ENCODE peak calls at places on chromosomes 6 and 20, in four cellular contexts. L is GM10248; M is naive thymus-derived CD4-positive, alpha-beta T cell; V is NCI-H345. K is an unnamed sample.

GRCh38 chr20:10676518-10676917 is 2.7 kb upstream of the JAG1 start:
- DNase-seq in L (no peak), V (no peak), M (no peak), K (no peak)

GRCh38 chr6:19454296-19454998 is 382.7 kb upstream of the ID4 start:
- DNase-seq in V (peak; percentile 57), M (no peak), L (no peak), K (no peak)

GRCh38 chr6:143507358-143508145 is 4.0 kb downstream of the FUCA2 start:
- DNase-seq in L (peak; percentile 20), M (no peak), V (no peak), K (no peak)

GRCh38 chr6:72140795-72141194 is 254.4 kb downstream of the RIMS1 start:
- DNase-seq in M (no peak), L (no peak), V (no peak), K (no peak)

GRCh38 chr20:7291319-7291943 is 523.9 kb downstream of the BMP2 start:
- DNase-seq in L (no peak), V (no peak), M (no peak), K (no peak)

GRCh38 chr6:154350293-154350692 is 6.3 kb downstream of the IPCEF1 start:
- DNase-seq in L (no peak), M (no peak), V (no peak), K (no peak)

GRCh38 chr6:16840725-16841124 is 79.5 kb upstream of the ATXN1 start:
- DNase-seq in M (no peak), L (peak; percentile 29), V (no peak), K (no peak)

GRCh38 chr6:66226099-66226498 is 519.1 kb upstream of the EYS start:
- DNase-seq in M (no peak), L (no peak), V (peak; percentile 82), K (no peak)

GRCh38 chr6:130524552-130524951 is 158.7 kb downstream of the TMEM200A start:
- DNase-seq in V (no peak), M (no peak), L (no peak), K (no peak)

GRCh38 chr20:50126662-50127061 is 13.7 kb upstream of the UBE2V1 start:
- DNase-seq in V (no peak), M (no peak), L (no peak), K (no peak)

GRCh38 chr6:53134601-53135235 is 13.9 kb downstream of the GCM1 start:
- DNase-seq in L (no peak), M (no peak), V (no peak), K (no peak)

GRCh38 chr6:168968228-168968627 is 285.4 kb downstream of the THBS2 start:
- DNase-seq in V (peak; percentile 20), L (no peak), M (no peak), K (peak; percentile 34)

GRCh38 chr6:1314617-1315016 is 2.7 kb downstream of the FOXQ1 start:
- DNase-seq in M (no peak), L (no peak), V (no peak), K (no peak)

GRCh38 chr20:17169575-17170136 is 57.2 kb upstream of the PCSK2 start:
- DNase-seq in V (peak; percentile 94), L (no peak), M (no peak), K (no peak)

GRCh38 chr20:4740774-4741431 is 19.2 kb downstream of the PRND start:
- DNase-seq in L (peak; percentile 59), V (peak; percentile 31), M (peak; percentile 37), K (peak; percentile 22)

GRCh38 chr6:32224696-32225095 is 829 bp upstream of the NOTCH4 start:
- DNase-seq in L (no peak), V (no peak), M (no peak), K (no peak)

GRCh38 chr20:58133020-58133419 is 95.4 kb downstream of the ANKRD60 start:
- DNase-seq in L (no peak), M (no peak), V (no peak), K (no peak)

GRCh38 chr6:34053721-34054120 is 92.2 kb downstream of the GRM4 start:
- DNase-seq in L (no peak), M (no peak), V (peak; percentile 58), K (peak; percentile 24)

GRCh38 chr6:79717989-79718388 is 86.9 kb downstream of the SH3BGRL2 start:
- DNase-seq in L (no peak), M (no peak), V (no peak), K (no peak)

GRCh38 chr6:125749864-125750691 is 646 bp downstream of the HEY2 start:
- DNase-seq in L (no peak), M (no peak), V (peak; percentile 66), K (no peak)

K was measured in NCI-H526 treated with DMSO at 0.1 percent for 48 hours.